ENCODE peak calls at places on chromosomes 6 and 20, in seven cellular contexts. One of them, this sample, is unnamed.

GRCh38 chr6:56246544-56246940 is 838 bp downstream of the COL21A1 start:
- DNase-seq in SK-N-SH: no peak
- DNase-seq in choroid plexus epithelial cell: peak; percentile 30
- DNase-seq in H7: peak; percentile 10
- DNase-seq in CD8-positive, alpha-beta T cell: no peak
- DNase-seq in GM12864: no peak
- DNase-seq in NCI-H460: no peak
- DNase-seq in this sample: peak; percentile 32

GRCh38 chr6:85405175-85405852 is 44.6 kb upstream of the NT5E start:
- DNase-seq in SK-N-SH: no peak
- DNase-seq in choroid plexus epithelial cell: peak; percentile 38
- DNase-seq in H7: no peak
- DNase-seq in CD8-positive, alpha-beta T cell: no peak
- DNase-seq in GM12864: no peak
- DNase-seq in NCI-H460: peak; percentile 1
- DNase-seq in this sample: no peak

GRCh38 chr6:29941916-29942274 is 437 bp upstream of the HLA-A start:
- DNase-seq in SK-N-SH: peak; percentile 32
- DNase-seq in choroid plexus epithelial cell: no peak
- DNase-seq in H7: no peak
- DNase-seq in CD8-positive, alpha-beta T cell: no peak
- DNase-seq in GM12864: no peak
- DNase-seq in NCI-H460: no peak
- DNase-seq in this sample: no peak

GRCh38 chr20:15609956-15610355 is 963.3 kb downstream of the KIF16B start:
- DNase-seq in SK-N-SH: no peak
- DNase-seq in choroid plexus epithelial cell: no peak
- DNase-seq in H7: no peak
- DNase-seq in CD8-positive, alpha-beta T cell: no peak
- DNase-seq in GM12864: no peak
- DNase-seq in NCI-H460: no peak
- DNase-seq in this sample: no peak

GRCh38 chr20:46084805-46085792 is 4.7 kb downstream of the NCOA5 start:
- DNase-seq in SK-N-SH: no peak
- DNase-seq in choroid plexus epithelial cell: peak; percentile 44
- DNase-seq in H7: no peak
- DNase-seq in CD8-positive, alpha-beta T cell: no peak
- DNase-seq in GM12864: no peak
- DNase-seq in NCI-H460: no peak
- DNase-seq in this sample: no peak

GRCh38 chr6:9295641-9296040 is 860.3 kb upstream of the SLC35B3 start:
- DNase-seq in SK-N-SH: no peak
- DNase-seq in choroid plexus epithelial cell: no peak
- DNase-seq in H7: no peak
- DNase-seq in CD8-positive, alpha-beta T cell: no peak
- DNase-seq in GM12864: no peak
- DNase-seq in NCI-H460: no peak
- DNase-seq in this sample: no peak

GRCh38 chr6:97925504-97925903 is 642.5 kb upstream of the MMS22L start:
- DNase-seq in SK-N-SH: no peak
- DNase-seq in choroid plexus epithelial cell: peak; percentile 3
- DNase-seq in H7: no peak
- DNase-seq in CD8-positive, alpha-beta T cell: no peak
- DNase-seq in GM12864: no peak
- DNase-seq in NCI-H460: peak; percentile 1
- DNase-seq in this sample: no peak

GRCh38 chr6:122020588-122021271 is 378.7 kb upstream of the HSF2 start:
- DNase-seq in SK-N-SH: no peak
- DNase-seq in choroid plexus epithelial cell: no peak
- DNase-seq in H7: no peak
- DNase-seq in CD8-positive, alpha-beta T cell: no peak
- DNase-seq in GM12864: no peak
- DNase-seq in NCI-H460: no peak
- DNase-seq in this sample: no peak

GRCh38 chr6:9136141-9136865 is 701.0 kb upstream of the SLC35B3 start:
- DNase-seq in SK-N-SH: no peak
- DNase-seq in choroid plexus epithelial cell: peak; percentile 5
- DNase-seq in H7: no peak
- DNase-seq in CD8-positive, alpha-beta T cell: no peak
- DNase-seq in GM12864: no peak
- DNase-seq in NCI-H460: no peak
- DNase-seq in this sample: no peak

GRCh38 chr6:161631676-161632194 is 357.9 kb upstream of the AGPAT4 start:
- DNase-seq in SK-N-SH: peak; percentile 51
- DNase-seq in choroid plexus epithelial cell: peak; percentile 70
- DNase-seq in H7: no peak
- DNase-seq in CD8-positive, alpha-beta T cell: no peak
- DNase-seq in GM12864: no peak
- DNase-seq in NCI-H460: no peak
- DNase-seq in this sample: no peak

GRCh38 chr6:11067348-11067747 is 23.2 kb upstream of the ELOVL2 start:
- DNase-seq in SK-N-SH: no peak
- DNase-seq in choroid plexus epithelial cell: no peak
- DNase-seq in H7: no peak
- DNase-seq in CD8-positive, alpha-beta T cell: no peak
- DNase-seq in GM12864: no peak
- DNase-seq in NCI-H460: no peak
- DNase-seq in this sample: no peak

GRCh38 chr20:18705490-18705889 is 108.1 kb upstream of the SCP2D1 start:
- DNase-seq in SK-N-SH: no peak
- DNase-seq in choroid plexus epithelial cell: peak; percentile 91
- DNase-seq in H7: no peak
- DNase-seq in CD8-positive, alpha-beta T cell: no peak
- DNase-seq in GM12864: no peak
- DNase-seq in NCI-H460: no peak
- DNase-seq in this sample: peak; percentile 16

GRCh38 chr20:33917813-33918525 is 75.7 kb upstream of the RALY start:
- DNase-seq in SK-N-SH: no peak
- DNase-seq in choroid plexus epithelial cell: no peak
- DNase-seq in H7: no peak
- DNase-seq in CD8-positive, alpha-beta T cell: no peak
- DNase-seq in GM12864: no peak
- DNase-seq in NCI-H460: no peak
- DNase-seq in this sample: no peak

GRCh38 chr6:154432533-154433476 is 76.2 kb upstream of the IPCEF1 start:
- DNase-seq in SK-N-SH: no peak
- DNase-seq in choroid plexus epithelial cell: peak; percentile 74
- DNase-seq in H7: no peak
- DNase-seq in CD8-positive, alpha-beta T cell: no peak
- DNase-seq in GM12864: no peak
- DNase-seq in NCI-H460: no peak
- DNase-seq in this sample: no peak

GRCh38 chr6:167409078-167409477 is 84.2 kb downstream of the TTLL2 start:
- DNase-seq in SK-N-SH: no peak
- DNase-seq in choroid plexus epithelial cell: no peak
- DNase-seq in H7: no peak
- DNase-seq in CD8-positive, alpha-beta T cell: no peak
- DNase-seq in GM12864: no peak
- DNase-seq in NCI-H460: no peak
- DNase-seq in this sample: no peak

GRCh38 chr6:42010185-42010872 is 40.0 kb upstream of the TAF8 start:
- DNase-seq in SK-N-SH: no peak
- DNase-seq in choroid plexus epithelial cell: no peak
- DNase-seq in H7: peak; percentile 80
- DNase-seq in CD8-positive, alpha-beta T cell: no peak
- DNase-seq in GM12864: no peak
- DNase-seq in NCI-H460: no peak
- DNase-seq in this sample: peak; percentile 75

GRCh38 chr6:118952683-118953082 is 17.7 kb upstream of the MCM9 start:
- DNase-seq in SK-N-SH: no peak
- DNase-seq in choroid plexus epithelial cell: no peak
- DNase-seq in H7: no peak
- DNase-seq in CD8-positive, alpha-beta T cell: no peak
- DNase-seq in GM12864: no peak
- DNase-seq in NCI-H460: no peak
- DNase-seq in this sample: no peak

GRCh38 chr6:129621252-129621651 is 88.7 kb downstream of the ARHGAP18 start:
- DNase-seq in SK-N-SH: no peak
- DNase-seq in choroid plexus epithelial cell: peak; percentile 30
- DNase-seq in H7: peak; percentile 30
- DNase-seq in CD8-positive, alpha-beta T cell: no peak
- DNase-seq in GM12864: no peak
- DNase-seq in NCI-H460: no peak
- DNase-seq in this sample: peak; percentile 42

GRCh38 chr6:158143700-158144099 is 24.4 kb downstream of the SERAC1 start:
- DNase-seq in SK-N-SH: no peak
- DNase-seq in choroid plexus epithelial cell: peak; percentile 56
- DNase-seq in H7: peak; percentile 57
- DNase-seq in CD8-positive, alpha-beta T cell: no peak
- DNase-seq in GM12864: no peak
- DNase-seq in NCI-H460: no peak
- DNase-seq in this sample: peak; percentile 23

GRCh38 chr20:37179671-37180524 is 550 bp upstream of the MROH8 start:
- DNase-seq in SK-N-SH: no peak
- DNase-seq in choroid plexus epithelial cell: peak; percentile 48
- DNase-seq in H7: no peak
- DNase-seq in CD8-positive, alpha-beta T cell: no peak
- DNase-seq in GM12864: no peak
- DNase-seq in NCI-H460: no peak
- DNase-seq in this sample: no peak

GRCh38 chr20:13898012-13898612 is 92.3 kb downstream of the SEL1L2 start:
- DNase-seq in SK-N-SH: peak; percentile 29
- DNase-seq in choroid plexus epithelial cell: no peak
- DNase-seq in H7: peak; percentile 37
- DNase-seq in CD8-positive, alpha-beta T cell: no peak
- DNase-seq in GM12864: no peak
- DNase-seq in NCI-H460: peak; percentile 30
- DNase-seq in this sample: no peak

GRCh38 chr6:105644073-105644489 is 241.2 kb upstream of the PREP start:
- DNase-seq in SK-N-SH: no peak
- DNase-seq in choroid plexus epithelial cell: peak; percentile 7
- DNase-seq in H7: no peak
- DNase-seq in CD8-positive, alpha-beta T cell: no peak
- DNase-seq in GM12864: no peak
- DNase-seq in NCI-H460: no peak
- DNase-seq in this sample: no peak

GRCh38 chr6:34992353-34992752 is 103.3 kb downstream of the ANKS1A start:
- DNase-seq in SK-N-SH: no peak
- DNase-seq in choroid plexus epithelial cell: no peak
- DNase-seq in H7: no peak
- DNase-seq in CD8-positive, alpha-beta T cell: no peak
- DNase-seq in GM12864: no peak
- DNase-seq in NCI-H460: no peak
- DNase-seq in this sample: no peak

GRCh38 chr20:50130346-50130703 is 17.4 kb upstream of the UBE2V1 start:
- DNase-seq in SK-N-SH: no peak
- DNase-seq in choroid plexus epithelial cell: no peak
- DNase-seq in H7: no peak
- DNase-seq in CD8-positive, alpha-beta T cell: no peak
- DNase-seq in GM12864: no peak
- DNase-seq in NCI-H460: no peak
- DNase-seq in this sample: no peak

GRCh38 chr6:11011787-11012234 is 32.3 kb downstream of the ELOVL2 start:
- DNase-seq in SK-N-SH: no peak
- DNase-seq in choroid plexus epithelial cell: no peak
- DNase-seq in H7: peak; percentile 35
- DNase-seq in CD8-positive, alpha-beta T cell: no peak
- DNase-seq in GM12864: no peak
- DNase-seq in NCI-H460: no peak
- DNase-seq in this sample: peak; percentile 53

GRCh38 chr6:28490191-28490890 is 25.3 kb downstream of the GPX6 start:
- DNase-seq in SK-N-SH: peak; percentile 50
- DNase-seq in choroid plexus epithelial cell: no peak
- DNase-seq in H7: peak; percentile 31
- DNase-seq in CD8-positive, alpha-beta T cell: no peak
- DNase-seq in GM12864: no peak
- DNase-seq in NCI-H460: no peak
- DNase-seq in this sample: no peak